ENCODE peak calls at places on chromosomes 12 and 14, in seven cellular contexts. I, E, S, O, P, C and D are unnamed samples.
A peak's percentile ranks its signal among the peaks of the same experiment; 100 is the strongest.

GRCh38 chr12:31874961-31875608 is 84.1 kb upstream of the RESF1 start:
- DNase-seq in I (no peak), E (no peak), S (no peak), O (no peak), P (no peak), C (peak; percentile 33), D (no peak)

GRCh38 chr12:113189361-113189760 is 3.8 kb downstream of the RITA1 start:
- DNase-seq in I (no peak), E (no peak), S (no peak), O (no peak), P (no peak), C (no peak), D (no peak)

GRCh38 chr12:66017736-66018135 is 112.8 kb downstream of the LLPH start:
- DNase-seq in I (no peak), E (no peak), S (no peak), O (no peak), P (no peak), C (no peak), D (no peak)

GRCh38 chr14:36221097-36221496 is 44.6 kb upstream of the PTCSC3 start:
- DNase-seq in I (no peak), E (no peak), S (no peak), O (no peak), P (no peak), C (no peak), D (no peak)

GRCh38 chr12:12975322-12976077 is 23.5 kb upstream of the GPRC5D start:
- DNase-seq in I (peak; percentile 12), E (no peak), S (no peak), O (peak; percentile 41), P (peak; percentile 29), C (peak; percentile 45), D (peak; percentile 55)

GRCh38 chr12:24895612-24896011 is 53.3 kb downstream of the BCAT1 start:
- DNase-seq in I (no peak), E (no peak), S (no peak), O (no peak), P (no peak), C (no peak), D (no peak)

GRCh38 chr14:56585461-56586084 is 6.0 kb downstream of the TMEM260 start:
- DNase-seq in I (no peak), E (no peak), S (no peak), O (no peak), P (no peak), C (no peak), D (no peak)

GRCh38 chr12:13342971-13343370 is 146.4 kb downstream of the EMP1 start:
- DNase-seq in I (no peak), E (no peak), S (no peak), O (no peak), P (no peak), C (no peak), D (no peak)

GRCh38 chr12:115355301-115355700 is 671.3 kb upstream of the TBX3 start:
- DNase-seq in I (no peak), E (no peak), S (no peak), O (no peak), P (no peak), C (no peak), D (no peak)

GRCh38 chr14:64209428-64210165 is 84.6 kb downstream of the ESR2 start:
- DNase-seq in I (no peak), E (no peak), S (peak; percentile 48), O (no peak), P (no peak), C (no peak), D (no peak)

GRCh38 chr14:54652188-54652889 is 85.4 kb downstream of the SAMD4A start:
- DNase-seq in I (no peak), E (no peak), S (no peak), O (peak; percentile 91), P (peak; percentile 86), C (no peak), D (peak; percentile 66)

GRCh38 chr12:104620761-104621531 is 164.2 kb downstream of the CHST11 start:
- DNase-seq in I (peak; percentile 73), E (no peak), S (no peak), O (no peak), P (no peak), C (no peak), D (no peak)

GRCh38 chr12:58893421-58893986 is 26.8 kb downstream of the LRIG3 start:
- DNase-seq in I (no peak), E (no peak), S (no peak), O (no peak), P (no peak), C (no peak), D (no peak)

GRCh38 chr12:93741741-93742085 is 64.5 kb downstream of the CRADD start:
- DNase-seq in I (peak; percentile 51), E (peak; percentile 57), S (no peak), O (peak; percentile 4), P (no peak), C (no peak), D (no peak)

GRCh38 chr12:13924286-13924685 is 57.1 kb downstream of the GRIN2B start:
- DNase-seq in I (no peak), E (no peak), S (no peak), O (no peak), P (no peak), C (no peak), D (no peak)

GRCh38 chr12:131493068-131493826 is 217.6 kb upstream of the SFSWAP start:
- DNase-seq in I (peak; percentile 43), E (no peak), S (no peak), O (no peak), P (no peak), C (peak; percentile 19), D (no peak)

GRCh38 chr12:34392741-34393085 is 370.4 kb downstream of the ALG10 start:
- DNase-seq in I (no peak), E (no peak), S (no peak), O (no peak), P (no peak), C (no peak), D (no peak)

GRCh38 chr12:484096-484495 is 24.4 kb downstream of the B4GALNT3 start:
- DNase-seq in I (no peak), E (no peak), S (no peak), O (no peak), P (no peak), C (no peak), D (no peak)

GRCh38 chr14:66045572-66046021 is 440.6 kb upstream of the CCDC196 start:
- DNase-seq in I (no peak), E (no peak), S (no peak), O (no peak), P (no peak), C (peak; percentile 5), D (no peak)

GRCh38 chr14:101834387-101835165 is 73.1 kb downstream of the PPP2R5C start:
- DNase-seq in I (no peak), E (no peak), S (no peak), O (no peak), P (no peak), C (no peak), D (no peak)

GRCh38 chr12:47156167-47156736 is 76.5 kb upstream of the AMIGO2 start:
- DNase-seq in I (no peak), E (no peak), S (no peak), O (no peak), P (no peak), C (peak; percentile 65), D (no peak)

GRCh38 chr12:79251356-79251755 is 386.8 kb downstream of the SYT1 start:
- DNase-seq in I (no peak), E (no peak), S (no peak), O (no peak), P (no peak), C (no peak), D (peak; percentile 6)
- TF ChIP-seq JUND in I (no peak), E (no peak), S (no peak), O (no peak), P (no peak), C (no peak), D (no peak)

GRCh38 chr12:94831081-94831747 is 172.3 kb downstream of the NDUFA12 start:
- DNase-seq in I (no peak), E (no peak), S (peak; percentile 98), O (no peak), P (no peak), C (no peak), D (no peak)
- TF ChIP-seq JUND in I (no peak), E (no peak), S (no peak), O (no peak), P (no peak), C (no peak), D (no peak)

GRCh38 chr12:54395545-54395944 is 11.0 kb upstream of the ZNF385A start:
- DNase-seq in I (no peak), E (no peak), S (no peak), O (no peak), P (no peak), C (no peak), D (no peak)

GRCh38 chr12:54394986-54395385 is 10.5 kb upstream of the ZNF385A start:
- DNase-seq in I (no peak), E (no peak), S (no peak), O (no peak), P (no peak), C (no peak), D (no peak)

GRCh38 chr12:54393743-54394142 is 9.2 kb upstream of the ZNF385A start:
- DNase-seq in I (no peak), E (no peak), S (no peak), O (no peak), P (no peak), C (no peak), D (peak; percentile 68)

GRCh38 chr12:54393350-54393655 is 8.8 kb upstream of the ZNF385A start:
- DNase-seq in I (no peak), E (no peak), S (no peak), O (no peak), P (no peak), C (no peak), D (no peak)

DNA sequence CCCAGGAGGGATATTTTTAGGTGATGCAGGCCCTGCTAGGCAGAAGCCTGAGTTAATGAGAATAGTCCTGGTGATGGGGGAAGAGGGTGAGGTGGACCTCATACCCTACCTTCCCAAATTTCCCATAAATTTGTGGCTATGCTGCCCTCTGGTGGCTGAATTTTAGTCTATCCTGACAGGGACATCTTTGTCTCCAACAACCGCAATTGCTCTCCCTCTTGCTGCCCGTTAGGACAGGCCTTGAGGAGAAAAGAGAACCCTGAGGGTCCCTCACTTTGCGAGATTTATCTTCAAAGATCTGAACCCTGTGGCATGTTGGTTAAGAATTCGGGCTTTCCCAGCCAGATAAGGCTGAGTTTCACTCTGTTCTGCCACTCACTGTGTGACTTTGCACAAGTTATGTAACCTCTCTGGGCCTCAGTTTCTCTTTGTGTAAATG is 9.8 kb upstream of the ZNF385A start:
- DNase-seq in I (peak; percentile 57), E (peak; percentile 86), S (no peak), O (peak; percentile 25), P (peak; percentile 45), C (peak; percentile 87), D (peak; percentile 64)
- TF ChIP-seq JUND in I (no peak), E (no peak), S (no peak), O (no peak), P (no peak), C (no peak), D (no peak)

GRCh38 chr12:45615268-45615667 is 114.2 kb upstream of the ARID2 start:
- DNase-seq in I (peak; percentile 41), E (no peak), S (no peak), O (no peak), P (no peak), C (no peak), D (peak; percentile 53)
- TF ChIP-seq JUND in I (peak; percentile 51), E (no peak), S (no peak), O (no peak), P (no peak), C (no peak), D (no peak)